ENCODE peak calls at places on chromosomes 6 and 20, in five cellular contexts. L is CD8-positive, alpha-beta T cell; G is lower lobe of right lung; E is tibial nerve; P is psoas muscle. R is an unnamed sample.

GRCh38 chr20:49724637-49725606 is 11.2 kb upstream of the B4GALT5 start:
- DNase-seq in P (peak), G (peak), L (no peak), E (peak), R (peak)

GRCh38 chr20:59993736-59994484 is 35.7 kb downstream of the CDH26 start:
- DNase-seq in G (no peak), P (no peak), E (no peak), L (no peak), R (peak)

GRCh38 chr6:14267885-14268660 is 150.5 kb downstream of the CD83 start:
- DNase-seq in E (no peak), L (no peak), G (no peak), P (no peak), R (no peak)

GRCh38 chr6:157410088-157410487 is 29.1 kb downstream of the ZDHHC14 start:
- DNase-seq in G (no peak), E (no peak), L (no peak), P (no peak), R (no peak)

GRCh38 chr6:118708736-118709135 is 57.3 kb upstream of the CEP85L start:
- DNase-seq in L (no peak), G (no peak), P (no peak), E (no peak), R (no peak)

GRCh38 chr20:19867940-19868371 is 109.9 kb downstream of the RIN2 start:
- DNase-seq in L (no peak), E (no peak), P (peak), G (peak), R (no peak)

GRCh38 chr6:142419071-142419470 is 117.3 kb downstream of the ADGRG6 start:
- DNase-seq in P (no peak), L (no peak), G (no peak), E (no peak), R (no peak)

GRCh38 chr6:33088931-33089640 is 13.3 kb downstream of the HLA-DPB1 start:
- DNase-seq in P (no peak), L (no peak), G (no peak), E (no peak), R (no peak)

GRCh38 chr6:113006494-113006893 is 659.4 kb downstream of the RFPL4B start:
- DNase-seq in L (no peak), G (no peak), P (no peak), E (no peak), R (no peak)

GRCh38 chr6:71473908-71474307 is 185.3 kb downstream of the OGFRL1 start:
- DNase-seq in L (no peak), P (peak), G (peak), E (no peak), R (peak)

GRCh38 chr6:99530627-99531026 is 15.4 kb upstream of the USP45 start:
- DNase-seq in G (no peak), P (no peak), E (no peak), L (no peak), R (no peak)

GRCh38 chr20:49496526-49497216 is 14.2 kb upstream of the KCNB1 start:
- DNase-seq in G (no peak), P (no peak), E (no peak), L (no peak), R (no peak)

GRCh38 chr20:43415661-43416430 is 41.9 kb upstream of the SRSF6 start:
- DNase-seq in P (no peak), L (no peak), G (no peak), E (no peak), R (no peak)

GRCh38 chr6:62150048-62150663 is 135.9 kb downstream of the KHDRBS2 start:
- DNase-seq in G (no peak), L (no peak), E (no peak), P (no peak), R (no peak)

GRCh38 chr6:161035182-161035980 is 43.8 kb downstream of the MAP3K4 start:
- DNase-seq in P (no peak), L (no peak), E (no peak), G (no peak), R (no peak)

GRCh38 chr20:34705383-34706021 is 1.4 kb downstream of the TP53INP2 start:
- DNase-seq in L (no peak), E (no peak), P (no peak), G (no peak), R (no peak)

GRCh38 chr6:43977404-43978111 is 149.7 kb downstream of the MRPL14 start:
- DNase-seq in G (no peak), E (no peak), L (no peak), P (no peak), R (no peak)

GRCh38 chr6:70225052-70225451 is 77.8 kb downstream of the COL9A1 start:
- DNase-seq in G (no peak), L (no peak), E (no peak), P (no peak), R (no peak)

GRCh38 chr6:118697554-118697953 is 46.2 kb upstream of the CEP85L start:
- DNase-seq in G (no peak), L (no peak), P (peak), E (no peak), R (no peak)

GRCh38 chr6:155265843-155266535 is 2.2 kb downstream of the CLDN20 start:
- DNase-seq in P (no peak), G (no peak), E (no peak), L (no peak), R (no peak)

GRCh38 chr6:3751730-3752537 is 421 bp upstream of the PXDC1 start:
- DNase-seq in G (peak), P (peak), E (peak), L (peak), R (peak)

GRCh38 chr20:43744121-43744520 is 17.3 kb upstream of the GTSF1L start:
- DNase-seq in E (no peak), P (no peak), L (no peak), G (no peak), R (no peak)

GRCh38 chr6:157483770-157484169 is 102.8 kb downstream of the ZDHHC14 start:
- DNase-seq in L (no peak), E (no peak), G (no peak), P (no peak), R (no peak)

GRCh38 chr20:53122853-53123252 is 150.7 kb downstream of the TSHZ2 start:
- DNase-seq in L (no peak), E (no peak), P (no peak), G (no peak), R (no peak)

GRCh38 chr6:7137335-7138106 is 29.8 kb downstream of the RREB1 start:
- DNase-seq in E (peak), L (peak), P (peak), G (no peak), R (no peak)

DNA sequence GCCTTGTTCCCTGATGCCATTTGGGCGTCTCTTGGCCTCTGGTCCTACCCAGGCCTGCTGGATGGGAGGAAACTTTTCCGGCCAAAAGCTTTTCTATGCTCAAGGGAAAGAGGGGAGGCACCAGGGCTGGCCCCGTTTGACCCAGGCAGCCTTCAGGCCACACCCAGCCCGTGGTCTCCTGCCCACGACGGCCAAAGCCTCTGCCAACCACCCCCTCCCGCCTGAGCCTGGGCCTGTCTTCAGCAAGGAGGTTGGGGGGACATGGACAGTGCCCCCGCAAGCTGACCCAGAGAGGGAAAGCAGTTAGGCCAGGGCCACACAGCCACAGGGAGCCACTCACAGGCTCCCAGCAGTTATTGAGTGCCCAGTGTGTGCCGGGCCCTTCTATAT is 49.5 kb downstream of the SRC start:
- DNase-seq in G (peak), L (no peak), P (no peak), E (no peak), R (peak)
- H3K27ac ChIP-seq in G (no peak), L (no peak), P (no peak), E (peak), R (no peak)

GRCh38 chr6:29624520-29624961 is 8.4 kb downstream of the GABBR1 start:
- DNase-seq in P (no peak), L (no peak), G (no peak), E (no peak), R (no peak)
- H3K27ac ChIP-seq in P (no peak), L (no peak), G (no peak), E (no peak), R (no peak)

GRCh38 chr20:37389241-37389747 is 43.4 kb downstream of the SRC start:
- DNase-seq in L (no peak), G (peak), P (peak), E (no peak), R (peak)
- H3K27ac ChIP-seq in L (no peak), G (no peak), P (no peak), E (no peak), R (no peak)

DNA sequence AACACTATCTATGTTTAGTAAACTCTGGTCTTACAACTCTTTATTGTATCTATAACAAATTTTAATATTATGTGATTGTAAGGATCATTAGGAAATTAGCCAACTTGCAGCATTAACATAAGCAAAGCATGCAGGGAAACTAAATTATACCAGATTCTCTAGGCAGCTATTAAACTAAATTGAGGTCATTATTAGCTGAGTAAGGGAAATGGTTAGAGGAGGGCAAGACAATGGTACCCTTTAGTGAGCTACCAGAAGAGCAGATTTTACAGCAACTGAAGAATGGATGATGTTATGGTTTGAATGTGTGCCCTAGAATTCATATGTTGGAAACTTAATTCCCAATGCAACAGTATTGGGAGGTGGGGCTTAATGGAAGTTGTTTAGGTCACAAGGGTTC is 79.1 kb downstream of the SMPDL3A start:
- DNase-seq in G (no peak), E (no peak), L (no peak), P (no peak), R (no peak)
- H3K27ac ChIP-seq in G (no peak), E (no peak), L (no peak), P (no peak), R (no peak)

GRCh38 chr6:22656696-22657340 is 87.5 kb downstream of the HDGFL1 start:
- DNase-seq in E (no peak), G (no peak), P (no peak), L (no peak), R (no peak)
- H3K27ac ChIP-seq in E (no peak), G (no peak), P (no peak), L (no peak), R (peak)

DNA sequence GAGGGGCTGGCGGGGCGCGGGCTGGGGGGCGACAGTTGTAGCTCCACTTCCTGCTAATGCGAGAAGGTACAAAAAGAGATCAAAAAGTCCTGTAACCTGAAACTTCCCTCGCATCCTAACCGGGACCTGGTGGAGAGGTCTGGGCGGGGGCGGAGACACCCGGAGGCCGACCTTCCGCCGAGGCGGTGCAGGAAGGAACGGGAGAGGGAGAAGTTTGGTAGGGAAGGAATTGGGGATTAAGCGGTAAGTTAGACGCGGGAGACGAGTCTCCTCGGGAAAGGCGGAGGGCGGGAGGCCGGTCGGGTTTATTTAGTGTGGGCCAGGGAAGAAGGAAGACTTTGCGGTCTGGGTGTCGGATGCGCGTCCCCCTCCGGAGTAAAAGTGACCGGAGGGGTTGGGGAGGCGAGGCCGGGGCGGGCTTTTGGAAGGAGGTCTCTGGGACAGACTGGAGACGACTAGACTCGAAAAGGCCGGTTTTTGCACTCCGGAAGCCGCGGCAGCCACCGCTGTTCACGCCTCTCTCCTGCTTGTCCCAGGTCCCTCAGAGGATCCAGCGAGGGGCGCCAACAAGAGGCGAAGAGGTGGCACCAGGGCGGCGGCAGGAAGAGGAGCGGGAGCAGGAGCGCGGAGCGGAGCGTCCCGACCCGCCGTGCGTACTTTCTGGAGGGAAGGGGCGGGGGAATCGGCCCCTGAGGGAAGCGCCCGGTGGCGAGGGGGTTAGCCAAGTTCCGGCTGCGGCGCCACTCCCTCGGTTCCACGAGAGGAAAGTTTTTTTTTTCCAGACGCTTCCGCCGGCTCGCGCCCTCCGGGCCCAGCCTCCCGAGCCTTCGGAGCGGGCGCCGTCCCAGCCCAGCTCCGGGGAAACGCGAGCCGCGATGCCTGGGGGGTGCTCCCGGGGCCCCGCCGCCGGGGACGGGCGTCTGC is 732 bp downstream of the TPBG start:
- DNase-seq in P (peak), G (peak), L (no peak), E (peak), R (peak)
- H3K27ac ChIP-seq in P (peak), G (peak), L (no peak), E (peak), R (peak)

GRCh38 chr20:31835554-31835953 is 9.8 kb downstream of the FOXS1 start:
- DNase-seq in E (no peak), P (no peak), L (no peak), G (no peak), R (no peak)
- H3K27ac ChIP-seq in E (peak), P (peak), L (no peak), G (no peak), R (no peak)